ENCODE peak calls at places on chromosome 20, in four cellular contexts. N, O, V and Q are unnamed samples.

GRCh38 chr20:37071481-37071911 is 24.3 kb downstream of the RBL1 start:
- DNase-seq in V (no peak), N (no peak), O (no peak), Q (peak; percentile 14)

GRCh38 chr20:6632187-6632586 is 135.3 kb upstream of the BMP2 start:
- DNase-seq in V (no peak), N (peak; percentile 27), O (no peak), Q (no peak)

GRCh38 chr20:37534401-37535157 is 6.9 kb upstream of the BLCAP start:
- DNase-seq in O (no peak), N (no peak), V (no peak), Q (no peak)

GRCh38 chr20:23869520-23869919 is 10.0 kb downstream of the CST5 start:
- DNase-seq in V (no peak), O (no peak), N (no peak), Q (no peak)

GRCh38 chr20:23362392-23363256 is 642 bp downstream of the GZF1 start:
- DNase-seq in N (peak; percentile 51), O (peak; percentile 80), V (peak; percentile 71), Q (peak; percentile 60)

GRCh38 chr20:59525500-59526241 is 78.7 kb upstream of the PHACTR3 start:
- DNase-seq in O (no peak), V (peak; percentile 64), N (peak; percentile 62), Q (no peak)

GRCh38 chr20:22654243-22654642 is 69.9 kb upstream of the FOXA2 start:
- DNase-seq in V (no peak), N (no peak), O (no peak), Q (no peak)

GRCh38 chr20:51495921-51496545 is 46.5 kb downstream of the NFATC2 start:
- DNase-seq in O (no peak), N (no peak), V (no peak), Q (no peak)

GRCh38 chr20:44038681-44039123 is 124.0 kb downstream of the TOX2 start:
- DNase-seq in V (no peak), N (no peak), O (no peak), Q (no peak)

GRCh38 chr20:58883243-58883691 is 30.8 kb downstream of the GNAS start:
- DNase-seq in O (no peak), V (no peak), N (no peak), Q (no peak)

GRCh38 chr20:60125521-60125920 is 167.3 kb downstream of the CDH26 start:
- DNase-seq in N (no peak), V (no peak), O (no peak), Q (no peak)

GRCh38 chr20:44646023-44646640 is 5.4 kb downstream of the ADA start:
- DNase-seq in N (no peak), O (no peak), V (no peak), Q (no peak)

GRCh38 chr20:52937701-52938100 is 34.5 kb upstream of the TSHZ2 start:
- DNase-seq in O (no peak), V (no peak), N (no peak), Q (no peak)

GRCh38 chr20:57990396-57990987 is 238.0 kb downstream of the ANKRD60 start:
- DNase-seq in N (no peak), V (no peak), O (no peak), Q (no peak)

GRCh38 chr20:13788167-13788834 is 3.5 kb downstream of the NDUFAF5 start:
- DNase-seq in V (peak; percentile 65), N (no peak), O (no peak), Q (no peak)

GRCh38 chr20:57327820-57328219 is 1.8 kb upstream of the SPO11 start:
- DNase-seq in V (no peak), N (no peak), O (no peak), Q (no peak)

GRCh38 chr20:40080059-40080652 is 608.9 kb downstream of the MAFB start:
- DNase-seq in V (no peak), O (no peak), N (no peak), Q (no peak)

GRCh38 chr20:52923123-52923543 is 49.0 kb upstream of the TSHZ2 start:
- DNase-seq in V (no peak), N (no peak), O (no peak), Q (no peak)

GRCh38 chr20:728022-728944 is 40.0 kb downstream of the SLC52A3 start:
- DNase-seq in N (peak; percentile 59), O (peak; percentile 55), V (peak; percentile 63), Q (peak; percentile 20)

GRCh38 chr20:45897692-45898091 is 6.6 kb downstream of the CTSA start:
- DNase-seq in V (no peak), N (no peak), O (no peak), Q (no peak)

GRCh38 chr20:23435675-23436539 is 3.6 kb upstream of the CSTL1 start:
- DNase-seq in V (peak; percentile 88), O (no peak), N (peak; percentile 29), Q (peak; percentile 40)

GRCh38 chr20:46307139-46307998 is 929 bp downstream of the CDH22 start:
- DNase-seq in O (peak; percentile 72), V (peak; percentile 70), N (peak; percentile 25), Q (peak; percentile 29)

GRCh38 chr20:41734506-41734945 is 116.3 kb upstream of the CHD6 start:
- DNase-seq in N (no peak), O (peak; percentile 45), V (no peak), Q (no peak)

GRCh38 chr20:37673429-37673828 is 20.4 kb upstream of the CTNNBL1 start:
- DNase-seq in V (no peak), N (no peak), O (no peak), Q (no peak)

GRCh38 chr20:56422131-56422823 is 10.2 kb downstream of the CASS4 start:
- DNase-seq in V (no peak), O (no peak), N (no peak), Q (no peak)

GRCh38 chr20:4153661-4154238 is 138.4 kb upstream of the RNF24 start:
- DNase-seq in N (no peak), O (peak; percentile 19), V (no peak), Q (no peak)

GRCh38 chr20:25072226-25072811 is 9.6 kb downstream of the VSX1 start:
- DNase-seq in O (no peak), N (no peak), V (no peak), Q (no peak)
- H3K4me1 ChIP-seq in O (peaks cover 8% of the 10 kb centered on the region), N (peaks cover 10% of the 10 kb centered on the region), V (peaks cover 14% of the 10 kb centered on the region), Q (peaks cover 8% of the 10 kb centered on the region)

GRCh38 chr20:63626424-63627128 is at the start of gene GMEB2:
- DNase-seq in V (peak; percentile 80), N (peak; percentile 81), O (peak; percentile 83), Q (peak; percentile 62)
- H3K36me3 ChIP-seq in V (no peaks in the 10 kb centered on the region), N (peaks cover 6% of the 10 kb centered on the region), O (no peaks in the 10 kb centered on the region), Q (no peaks in the 10 kb centered on the region)

GRCh38 chr20:2296545-2297351 is 947 bp downstream of the TGM3 start:
- DNase-seq in N (no peak), V (no peak), O (no peak), Q (no peak)

GRCh38 chr20:2299301-2299700 is 3.5 kb downstream of the TGM3 start:
- DNase-seq in N (peak; percentile 25), V (peak; percentile 96), O (peak; percentile 87), Q (no peak)

GRCh38 chr20:2300002-2300401 is 4.2 kb downstream of the TGM3 start:
- DNase-seq in N (no peak), V (no peak), O (no peak), Q (no peak)

GRCh38 chr20:2297352-2297717 is 1.5 kb downstream of the TGM3 start:
- DNase-seq in O (no peak), N (no peak), V (no peak), Q (no peak)

DNA sequence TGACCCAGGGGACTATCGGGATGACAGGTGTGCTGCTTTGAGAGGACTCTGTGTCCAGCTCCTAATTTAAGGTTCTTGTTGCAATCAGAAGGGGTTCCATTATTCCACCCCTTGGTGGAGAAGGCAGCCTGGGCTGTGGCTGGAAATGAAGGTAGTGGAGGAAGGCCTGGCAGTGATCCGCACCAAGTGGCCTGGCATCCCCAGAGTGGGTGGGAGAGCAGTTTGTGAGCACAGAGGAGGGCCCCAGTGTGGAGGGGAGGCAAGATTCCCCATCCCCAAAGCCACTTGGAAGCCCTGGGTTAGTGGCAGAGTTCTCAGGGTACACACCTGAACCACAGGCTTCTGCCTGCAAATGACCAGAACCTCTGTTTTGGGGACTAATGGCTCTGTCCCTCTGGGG is 2.3 kb downstream of the TGM3 start:
- DNase-seq in V (no peak), O (no peak), N (no peak), Q (no peak)
- H3K27ac ChIP-seq in V (no peak overlapping the region), O (no peak overlapping the region), N (no peak overlapping the region), Q (no peak overlapping the region)

DNA sequence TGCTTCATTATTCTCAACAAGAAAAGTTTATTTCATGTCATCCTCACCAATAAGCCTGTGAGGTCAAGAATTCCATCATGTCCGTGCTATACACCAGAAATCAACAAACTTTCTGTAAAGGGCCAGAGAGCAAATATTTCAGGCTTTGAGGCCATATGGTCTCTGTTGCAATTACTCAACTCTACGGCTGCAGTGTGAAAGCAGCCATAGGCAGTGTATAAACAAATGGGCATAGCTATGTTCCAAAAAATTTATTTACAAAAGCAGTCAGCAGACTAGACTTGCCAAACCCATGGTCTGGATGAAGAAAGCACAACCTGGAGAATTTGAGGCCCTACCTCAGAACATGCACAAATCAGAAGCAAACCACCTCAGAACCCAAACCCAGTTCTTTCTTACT is 118.5 kb downstream of the PCSK2 start:
- DNase-seq in O (no peak), V (no peak), N (no peak), Q (no peak)
- H3K4me1 ChIP-seq in O (no peaks in the 10 kb centered on the region), V (no peaks in the 10 kb centered on the region), N (no peaks in the 10 kb centered on the region), Q (no peaks in the 10 kb centered on the region)

GRCh38 chr20:63749597-63750508 is 10.3 kb downstream of the SLC2A4RG start:
- DNase-seq in N (no peak), V (peak; percentile 45), O (no peak), Q (no peak)
- H3K36me3 ChIP-seq in N (peaks cover 47% of the 10 kb centered on the region), V (no peaks in the 10 kb centered on the region), O (peaks cover 13% of the 10 kb centered on the region), Q (no peaks in the 10 kb centered on the region)

GRCh38 chr20:20017852-20018245 is 687 bp downstream of the NAA20 start:
- DNase-seq in V (no peak), O (no peak), N (no peak), Q (no peak)
- H3K27ac ChIP-seq in V (peak overlapping the region; percentile 52), O (peak overlapping the region; percentile 87), N (peak overlapping the region; percentile 87), Q (peak overlapping the region; percentile 73)

GRCh38 chr20:25308671-25309394 is 60.9 kb downstream of the PYGB start:
- DNase-seq in N (no peak), V (peak; percentile 56), O (peak; percentile 49), Q (no peak)

GRCh38 chr20:25309395-25310267 is 61.7 kb downstream of the PYGB start:
- DNase-seq in O (peak; percentile 65), N (no peak), V (peak; percentile 54), Q (peak; percentile 59)

GRCh38 chr20:25313608-25314007 is 65.7 kb downstream of the PYGB start:
- DNase-seq in N (no peak), V (no peak), O (no peak), Q (no peak)

GRCh38 chr20:25310268-25310920 is 62.5 kb downstream of the PYGB start:
- DNase-seq in O (peak; percentile 58), N (no peak), V (peak; percentile 73), Q (peak; percentile 66)

GRCh38 chr20:25310921-25311728 is 63.2 kb downstream of the PYGB start:
- DNase-seq in O (peak; percentile 31), V (peak; percentile 49), N (no peak), Q (peak; percentile 1)
- H3K4me1 ChIP-seq in O (peaks cover 31% of the 10 kb centered on the region), V (peaks cover 31% of the 10 kb centered on the region), N (peaks cover 29% of the 10 kb centered on the region), Q (peaks cover 18% of the 10 kb centered on the region)

DNA sequence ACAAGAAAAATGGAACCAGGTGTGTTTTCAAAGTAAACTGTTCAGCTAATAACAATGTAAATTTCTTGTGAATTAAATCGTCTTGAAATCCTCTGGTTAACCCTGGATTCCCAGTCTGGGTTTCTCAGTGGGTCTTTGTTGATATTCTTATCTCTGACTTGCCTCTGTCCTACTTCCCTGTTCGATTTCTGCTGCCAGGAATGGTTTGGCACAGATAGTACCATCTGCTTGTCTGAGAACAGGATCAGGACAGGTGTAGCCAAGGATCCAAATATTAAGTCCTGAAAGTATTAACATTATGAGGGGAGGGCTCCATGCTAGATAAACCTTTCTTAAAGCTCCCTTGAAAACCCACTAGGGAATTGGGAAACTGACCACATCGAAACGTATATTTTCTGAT is 30.1 kb downstream of the ARFGEF2 start:
- DNase-seq in O (no peak), V (no peak), N (no peak), Q (no peak)
- H3K36me3 ChIP-seq in O (peaks cover 99% of the 10 kb centered on the region), V (peaks cover 46% of the 10 kb centered on the region), N (peaks cover 96% of the 10 kb centered on the region), Q (peaks cover 78% of the 10 kb centered on the region)